ENCODE peak calls at places on chromosomes 6 and 20, in nine cellular contexts. D is MM.1S; C is CD4-positive, alpha-beta memory T cell; G is IMR-90; X is lung; V is heart right ventricle; Q is tibial artery; W is breast epithelium; M is NT2/D1. Z is an unnamed sample. For H3K4me1 and H3K27me3, the result is how much of the 10 kb centered on the place peaks cover.

GRCh38 chr6:94501546-94501945 is 1075.8 kb upstream of the MANEA start:
- DNase-seq in D (no peak), C (no peak), G (no peak), X (no peak), V (no peak), Q (no peak), W (no peak), M (no peak), Z (no peak)

GRCh38 chr20:48302149-48302548 is 516.9 kb upstream of the SULF2 start:
- DNase-seq in D (no peak), C (no peak), G (no peak), X (no peak), V (no peak), Q (no peak), W (no peak), M (no peak), Z (no peak)

GRCh38 chr6:51398064-51398740 is 579.5 kb downstream of the TFAP2B start:
- DNase-seq in D (no peak), C (no peak), G (no peak), X (peak), V (no peak), Q (no peak), W (no peak), M (no peak), Z (no peak)

GRCh38 chr6:40845588-40845987 is 193.4 kb downstream of the UNC5CL start:
- DNase-seq in D (peak), C (peak), G (peak), X (no peak), V (no peak), Q (no peak), W (no peak), M (peak), Z (peak)

GRCh38 chr6:3749390-3749978 is 2.0 kb downstream of the PXDC1 start:
- DNase-seq in D (no peak), C (no peak), G (no peak), X (peak), V (no peak), Q (peak), W (peak), M (no peak), Z (no peak)

GRCh38 chr6:26432622-26433021 is 7.7 kb upstream of the BTN3A3 start:
- DNase-seq in D (no peak), C (no peak), G (peak), X (no peak), V (no peak), Q (no peak), W (no peak), M (no peak), Z (no peak)

GRCh38 chr20:50577175-50578018 is 67.2 kb downstream of the PTPN1 start:
- DNase-seq in D (no peak), C (no peak), G (no peak), X (peak), V (peak), Q (peak), W (peak), M (no peak), Z (no peak)

GRCh38 chr20:42218566-42218965 is 600.4 kb upstream of the CHD6 start:
- DNase-seq in D (no peak), C (no peak), G (no peak), X (no peak), V (no peak), Q (no peak), W (no peak), M (no peak), Z (no peak)

GRCh38 chr6:24495516-24495847 is 713 bp downstream of the ALDH5A1 start:
- DNase-seq in D (peak), C (no peak), G (peak), X (peak), V (peak), Q (peak), W (peak), M (peak), Z (no peak)

GRCh38 chr6:144725731-144726522 is 440.8 kb downstream of the UTRN start:
- DNase-seq in D (no peak), C (no peak), G (no peak), X (no peak), V (no peak), Q (no peak), W (no peak), M (no peak), Z (peak)

GRCh38 chr20:6074145-6074561 is 20.3 kb upstream of the LRRN4 start:
- DNase-seq in D (peak), C (peak), G (no peak), X (no peak), V (no peak), Q (no peak), W (no peak), M (no peak), Z (no peak)

GRCh38 chr20:41005361-41005729 is 23.3 kb upstream of the TOP1 start:
- DNase-seq in D (no peak), C (no peak), G (peak), X (peak), V (peak), Q (peak), W (peak), M (no peak), Z (no peak)

GRCh38 chr6:50713977-50714486 is 706 bp downstream of the TFAP2D start:
- DNase-seq in D (no peak), C (no peak), G (no peak), X (no peak), V (no peak), Q (no peak), W (no peak), M (no peak), Z (no peak)

GRCh38 chr6:169975701-169976100 is 224.3 kb downstream of the ERMARD start:
- DNase-seq in D (no peak), C (no peak), G (no peak), X (no peak), V (no peak), Q (peak), W (peak), M (no peak), Z (no peak)

GRCh38 chr6:84739866-84740208 is 24.6 kb downstream of the TBX18 start:
- DNase-seq in D (no peak), C (no peak), G (no peak), X (no peak), V (no peak), Q (no peak), W (no peak), M (no peak), Z (no peak)

GRCh38 chr6:157561929-157562810 is 181.2 kb downstream of the ZDHHC14 start:
- DNase-seq in D (peak), C (no peak), G (no peak), X (no peak), V (no peak), Q (peak), W (no peak), M (no peak), Z (no peak)

GRCh38 chr6:159615923-159616322 is 77.1 kb downstream of the SOD2 start:
- DNase-seq in D (no peak), C (no peak), G (no peak), X (no peak), V (no peak), Q (no peak), W (no peak), M (no peak), Z (no peak)

GRCh38 chr20:23520185-23520584 is 29.3 kb downstream of the CST8 start:
- DNase-seq in D (no peak), C (no peak), G (no peak), X (no peak), V (no peak), Q (no peak), W (no peak), M (no peak), Z (no peak)

GRCh38 chr20:11261533-11262000 is 587.8 kb upstream of the JAG1 start:
- DNase-seq in D (no peak), C (no peak), G (peak), X (no peak), V (no peak), Q (no peak), W (no peak), M (no peak), Z (no peak)

GRCh38 chr20:18032977-18033892 is 24.5 kb downstream of the OVOL2 start:
- DNase-seq in D (no peak), C (no peak), G (peak), X (no peak), V (no peak), Q (no peak), W (no peak), M (peak), Z (no peak)

GRCh38 chr6:5782783-5783567 is 223.8 kb downstream of the NRN1 start:
- DNase-seq in D (no peak), C (no peak), G (peak), X (no peak), V (peak), Q (no peak), W (no peak), M (no peak), Z (no peak)

GRCh38 chr6:24359640-24360454 is 2.0 kb upstream of the DCDC2 start:
- DNase-seq in D (peak), C (peak), G (peak), X (peak), V (peak), Q (peak), W (peak), M (peak), Z (peak)

GRCh38 chr6:40328376-40328987 is 258.7 kb downstream of the LRFN2 start:
- DNase-seq in D (peak), C (peak), G (no peak), X (peak), V (no peak), Q (no peak), W (peak), M (no peak), Z (no peak)

GRCh38 chr20:40532103-40532502 is 156.9 kb downstream of the MAFB start:
- DNase-seq in D (peak), C (no peak), G (no peak), X (no peak), V (no peak), Q (no peak), W (no peak), M (peak), Z (no peak)

GRCh38 chr6:31272856-31273626 is 1.1 kb upstream of the HLA-C start:
- DNase-seq in D (no peak), C (peak), G (no peak), X (no peak), V (no peak), Q (no peak), W (no peak), M (no peak), Z (no peak)

GRCh38 chr6:70680396-70680795 is 12.7 kb downstream of the SMAP1 start:
- DNase-seq in D (no peak), C (no peak), G (peak), X (no peak), V (no peak), Q (no peak), W (no peak), M (no peak), Z (no peak)

GRCh38 chr20:40309731-40310130 is 379.3 kb downstream of the MAFB start:
- DNase-seq in D (no peak), C (no peak), G (no peak), X (no peak), V (no peak), Q (no peak), W (no peak), M (no peak), Z (no peak)

GRCh38 chr6:46637145-46637544 is 15.5 kb downstream of the CYP39A1 start:
- DNase-seq in D (no peak), C (no peak), G (peak), X (no peak), V (no peak), Q (no peak), W (no peak), M (no peak), Z (no peak)

GRCh38 chr20:59514554-59514953 is 89.8 kb upstream of the PHACTR3 start:
- DNase-seq in D (no peak), C (no peak), G (no peak), X (no peak), V (no peak), Q (no peak), W (no peak), M (no peak), Z (no peak)

GRCh38 chr20:59515906-59516209 is 88.5 kb upstream of the PHACTR3 start:
- DNase-seq in D (no peak), C (no peak), G (no peak), X (no peak), V (no peak), Q (no peak), W (no peak), M (no peak), Z (no peak)

GRCh38 chr20:59519707-59520014 is 84.7 kb upstream of the PHACTR3 start:
- DNase-seq in D (no peak), C (no peak), G (no peak), X (no peak), V (no peak), Q (no peak), W (no peak), M (no peak), Z (no peak)

GRCh38 chr20:59518881-59519706 is 85.2 kb upstream of the PHACTR3 start:
- DNase-seq in D (peak), C (peak), G (peak), X (no peak), V (no peak), Q (no peak), W (no peak), M (peak), Z (peak)

DNA sequence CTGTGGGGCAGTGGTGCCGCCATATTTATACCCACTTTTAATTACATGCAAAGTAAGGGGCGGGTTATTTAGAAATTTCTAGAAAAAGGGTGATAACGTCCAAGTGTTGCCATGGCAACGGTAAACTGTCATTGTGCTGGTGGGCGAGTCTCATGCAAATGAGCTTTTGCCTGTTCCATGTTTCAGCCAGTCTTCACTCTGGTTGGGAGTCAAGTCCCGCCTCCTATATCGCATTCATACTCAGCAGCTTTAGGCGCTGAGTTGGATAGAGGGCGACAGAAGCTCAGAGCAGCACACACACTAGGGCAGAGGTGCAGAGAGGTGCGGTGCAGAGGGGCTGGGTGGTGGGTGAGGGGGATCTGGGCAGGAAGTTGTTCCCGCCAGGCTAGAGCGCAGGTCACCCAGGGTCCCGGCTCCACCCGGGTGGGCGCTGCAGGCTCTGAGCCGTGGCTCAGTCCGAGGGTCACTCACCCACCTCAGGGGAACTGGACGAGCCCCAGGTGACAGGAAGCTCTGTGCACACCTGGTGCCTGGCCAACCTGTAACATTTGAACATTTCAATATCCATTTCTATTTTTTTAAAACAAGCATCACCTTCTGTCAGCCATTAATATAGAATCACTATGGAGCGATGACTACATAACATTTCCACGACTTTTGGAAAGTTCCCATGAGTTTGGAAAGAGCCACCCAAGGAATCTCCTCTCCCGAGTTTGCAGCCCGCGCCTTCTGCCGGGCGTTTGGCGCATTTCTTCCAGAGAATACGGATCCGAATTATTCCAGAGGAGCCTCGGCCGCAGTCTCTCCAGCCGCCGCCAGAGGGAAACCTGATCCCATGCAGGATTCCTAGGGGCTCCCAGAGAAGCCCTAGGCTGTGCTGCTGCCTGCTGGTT is 89.1 kb upstream of the PHACTR3 start:
- DNase-seq in D (no peak), C (no peak), G (peak), X (peak), V (peak), Q (no peak), W (peak), M (peak), Z (no peak)
- H3K4me3 ChIP-seq in D (no peak), C (no peak), G (no peak), X (no peak), V (no peak), Q (no peak), W (no peak), M (no peak), Z (no peak)

DNA sequence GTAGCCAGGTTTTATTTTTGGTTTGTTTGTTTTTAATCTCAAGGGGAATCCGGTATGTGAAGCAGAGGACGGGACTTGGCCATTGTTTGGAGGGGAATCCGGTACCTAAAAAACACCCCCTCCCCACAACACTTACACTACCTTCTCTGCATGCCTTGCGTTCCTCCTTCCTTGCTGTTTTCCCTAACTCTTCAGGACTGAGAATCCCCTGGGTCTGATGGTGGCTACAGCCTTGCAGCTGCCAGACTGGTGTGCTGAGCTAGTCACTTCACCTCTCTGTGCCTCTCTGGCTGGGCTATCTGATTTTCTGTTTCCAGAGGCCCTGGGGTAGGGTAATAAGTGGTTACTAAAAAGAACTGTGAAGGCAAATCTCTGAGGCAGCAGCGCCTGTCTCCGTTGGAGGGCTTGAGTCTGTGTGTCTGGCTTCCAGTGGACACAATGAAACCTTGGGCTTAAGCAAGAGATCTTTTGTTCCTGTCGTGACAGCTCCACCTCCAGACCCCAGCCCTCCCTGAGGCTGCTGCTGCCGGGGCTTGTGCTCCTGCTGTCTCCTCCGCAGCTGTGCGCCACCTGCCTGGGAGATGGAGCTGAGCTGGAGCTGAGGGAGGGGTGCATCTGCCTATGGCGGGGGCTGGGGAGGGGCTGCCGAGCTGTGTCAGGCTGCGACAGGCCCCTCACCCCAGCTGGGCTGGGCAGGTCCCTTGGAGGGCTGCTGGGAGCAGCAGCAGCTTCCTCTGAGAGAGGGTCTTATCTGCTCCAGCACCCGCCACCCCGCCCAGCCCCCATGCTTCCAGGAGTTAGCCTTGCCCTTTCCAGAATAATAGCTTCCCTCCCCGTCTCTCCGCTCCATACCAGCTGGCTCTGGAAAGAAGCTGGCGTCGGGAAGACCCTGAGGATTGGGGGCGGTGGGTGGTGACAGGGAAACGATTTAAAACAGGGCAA is 65.8 kb upstream of the CCDC167 start:
- DNase-seq in D (no peak), C (no peak), G (no peak), X (no peak), V (peak), Q (no peak), W (no peak), M (peak), Z (no peak)
- H3K4me1 ChIP-seq in D (under half), C (under half), G (under half), X (under half), V (under half), Q (under half), W (under half), M (under half), Z (under half)

GRCh38 chr20:56974499-56975250 is 291.8 kb downstream of the BMP7 start:
- DNase-seq in D (peak), C (no peak), G (peak), X (no peak), V (no peak), Q (no peak), W (no peak), M (peak), Z (no peak)
- H3K27me3 ChIP-seq in D (under half), C (under half), G (under half), X (under half), V (half or more), Q (under half), W (under half), M (under half), Z (under half)

DNA sequence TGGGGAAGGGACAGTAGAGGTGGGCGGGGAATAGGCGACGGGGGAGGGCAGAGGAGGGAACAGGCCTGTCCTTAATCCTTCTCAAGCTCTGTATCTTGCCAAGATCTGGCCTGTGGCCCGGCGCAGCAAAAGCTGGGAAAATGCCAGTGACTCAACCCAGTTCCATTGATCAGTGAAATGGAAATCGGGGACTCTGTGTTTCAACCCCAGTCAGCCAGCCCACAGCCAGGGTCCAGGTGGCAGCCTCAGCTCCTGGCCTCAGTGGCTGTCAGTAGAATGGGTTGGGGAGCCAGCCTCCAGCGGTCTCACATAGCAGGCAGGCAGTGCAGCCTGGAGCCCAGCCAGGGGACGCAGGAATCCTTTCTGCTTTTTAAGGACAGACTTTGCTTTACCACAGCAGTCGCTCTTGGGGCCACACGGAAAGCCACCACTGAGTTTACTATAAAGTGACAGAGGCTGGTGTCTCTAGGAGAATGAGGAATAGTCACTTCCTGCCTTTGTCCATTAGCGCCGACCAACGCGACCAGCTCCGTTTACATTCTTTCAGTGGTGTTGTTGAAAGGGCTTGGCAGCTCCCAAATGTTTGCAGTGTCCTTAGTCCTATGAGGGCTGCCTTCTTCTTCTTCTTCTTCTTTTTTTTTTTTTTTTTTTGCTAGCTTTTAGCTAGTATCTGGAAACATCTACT is 128.1 kb downstream of the RIN2 start:
- DNase-seq in D (no peak), C (no peak), G (peak), X (peak), V (peak), Q (peak), W (peak), M (no peak), Z (no peak)
- H3K4me3 ChIP-seq in D (no peak), C (no peak), G (peak), X (peak), V (peak), Q (peak), W (peak), M (no peak), Z (no peak)

GRCh38 chr6:109701774-109702173 is 10.7 kb downstream of the FIG4 start:
- DNase-seq in D (no peak), C (no peak), G (no peak), X (no peak), V (no peak), Q (no peak), W (no peak), M (no peak), Z (no peak)

GRCh38 chr6:109705258-109705657 is 14.2 kb downstream of the FIG4 start:
- DNase-seq in D (peak), C (peak), G (peak), X (peak), V (peak), Q (peak), W (peak), M (peak), Z (peak)

GRCh38 chr6:109706513-109706912 is 15.4 kb downstream of the FIG4 start:
- DNase-seq in D (no peak), C (no peak), G (no peak), X (no peak), V (no peak), Q (no peak), W (no peak), M (no peak), Z (no peak)

GRCh38 chr6:109701201-109701600 is 10.1 kb downstream of the FIG4 start:
- DNase-seq in D (no peak), C (no peak), G (no peak), X (no peak), V (no peak), Q (no peak), W (no peak), M (no peak), Z (no peak)

GRCh38 chr6:109702797-109703196 is 11.7 kb downstream of the FIG4 start:
- DNase-seq in D (no peak), C (no peak), G (no peak), X (no peak), V (no peak), Q (no peak), W (no peak), M (no peak), Z (no peak)
- H3K4me1 ChIP-seq in D (under half), C (under half), G (under half), X (under half), V (under half), Q (under half), W (under half), M (under half), Z (under half)

GRCh38 chr20:59039233-59039632 is 3.4 kb downstream of the PRELID3B start:
- DNase-seq in D (no peak), C (no peak), G (peak), X (no peak), V (no peak), Q (no peak), W (no peak), M (no peak), Z (no peak)
- H3K27me3 ChIP-seq in D (under half), C (under half), G (under half), X (under half), V (under half), Q (under half), W (under half), M (under half), Z (under half)

GRCh38 chr20:63175031-63175895 is 40.7 kb downstream of the YTHDF1 start:
- DNase-seq in D (no peak), C (no peak), G (no peak), X (no peak), V (no peak), Q (no peak), W (no peak), M (no peak), Z (no peak)
- H3K4me3 ChIP-seq in D (no peak), C (no peak), G (no peak), X (no peak), V (no peak), Q (no peak), W (no peak), M (peak), Z (no peak)

GRCh38 chr6:13296536-13296997 is 31.8 kb downstream of the TBC1D7 start:
- DNase-seq in D (no peak), C (no peak), G (no peak), X (no peak), V (no peak), Q (no peak), W (no peak), M (no peak), Z (no peak)
- H3K4me1 ChIP-seq in D (under half), C (under half), G (under half), X (under half), V (under half), Q (under half), W (under half), M (under half), Z (under half)